ENCODE peak calls at places on chromosome 15, in eight cellular contexts. B is neural progenitor cell, Z is GM23338, H is astrocyte, A is DND-41, F is fibroblast of lung, V is H9, S is hepatocyte. N is an unnamed sample. For H3K79me2, the result is how much of the 10 kb centered on the place peaks cover.

GRCh38 chr15:70856177-70856883 is 2.4 kb upstream of the LARP6 start:
- DNase-seq in H (no peak), S (no peak), V (no peak), F (peak), Z (no peak), A (no peak), B (no peak), N (no peak)

GRCh38 chr15:26157081-26157480 is 294.0 kb upstream of the ATP10A start:
- DNase-seq in A (no peak), B (peak), S (no peak), Z (no peak), F (no peak), V (no peak), H (no peak), N (no peak)

GRCh38 chr15:34347951-34348638 is 5.0 kb downstream of the NUTM1 start:
- DNase-seq in S (no peak), Z (no peak), F (no peak), A (no peak), H (no peak), B (no peak), V (no peak), N (no peak)

GRCh38 chr15:58474741-58475323 is 43.0 kb downstream of the LIPC start:
- DNase-seq in H (no peak), S (no peak), V (no peak), Z (no peak), F (no peak), B (no peak), A (peak), N (no peak)

GRCh38 chr15:89799011-89799924 is 15.4 kb downstream of the ANPEP start:
- DNase-seq in F (no peak), H (no peak), Z (no peak), A (no peak), B (no peak), S (no peak), V (no peak), N (no peak)

GRCh38 chr15:68330911-68331310 is 53.4 kb downstream of the FEM1B start:
- DNase-seq in S (no peak), B (peak), H (peak), A (no peak), Z (no peak), V (no peak), F (no peak), N (no peak)

GRCh38 chr15:58748040-58748786 is 1.3 kb downstream of the ADAM10 start:
- DNase-seq in H (no peak), A (peak), V (no peak), B (no peak), S (peak), F (no peak), Z (no peak), N (peak)

GRCh38 chr15:83747050-83747717 is 93.3 kb downstream of the ADAMTSL3 start:
- DNase-seq in F (peak), B (peak), Z (peak), S (peak), V (peak), A (no peak), H (peak), N (peak)

GRCh38 chr15:63191895-63192603 is 2.6 kb downstream of the RAB8B start:
- DNase-seq in S (no peak), F (no peak), Z (no peak), B (no peak), V (no peak), H (no peak), A (peak), N (no peak)

GRCh38 chr15:90871716-90872480 is 3.5 kb downstream of the FURIN start:
- DNase-seq in V (peak), Z (peak), F (no peak), S (peak), A (no peak), B (peak), H (no peak), N (no peak)

GRCh38 chr15:83295417-83295816 is 11.0 kb upstream of the BNC1 start:
- DNase-seq in H (no peak), B (no peak), Z (no peak), S (no peak), A (no peak), F (no peak), V (no peak), N (no peak)

GRCh38 chr15:51935466-51936118 is 36.0 kb downstream of the LEO1 start:
- DNase-seq in B (no peak), Z (no peak), A (no peak), H (no peak), S (no peak), F (no peak), V (no peak), N (no peak)

GRCh38 chr15:70835826-70836225 is 18.1 kb downstream of the LARP6 start:
- DNase-seq in S (no peak), V (no peak), H (no peak), A (no peak), B (no peak), Z (no peak), F (no peak), N (no peak)

GRCh38 chr15:79399591-79399990 is 32.5 kb upstream of the MINAR1 start:
- DNase-seq in F (no peak), A (no peak), H (no peak), S (no peak), Z (no peak), V (no peak), B (no peak), N (no peak)

GRCh38 chr15:60390931-60391501 is 6.8 kb downstream of the ANXA2 start:
- DNase-seq in B (peak), Z (peak), S (peak), V (peak), A (no peak), H (peak), F (peak), N (peak)

GRCh38 chr15:44537728-44538240 is 837 bp downstream of the EIF3J start:
- DNase-seq in Z (peak), V (no peak), A (no peak), F (peak), B (no peak), H (peak), S (peak), N (no peak)

GRCh38 chr15:61118885-61119284 is 110.2 kb downstream of the RORA start:
- DNase-seq in V (peak), H (no peak), Z (peak), B (peak), F (no peak), A (no peak), S (no peak), N (no peak)

GRCh38 chr15:79994651-79995050 is 23.7 kb upstream of the BCL2A1 start:
- DNase-seq in Z (no peak), F (no peak), S (no peak), A (no peak), V (no peak), B (no peak), H (peak), N (peak)

GRCh38 chr15:75674366-75674765 is 26.7 kb downstream of the SNX33 start:
- DNase-seq in B (no peak), V (no peak), A (no peak), F (no peak), S (no peak), H (no peak), Z (no peak), N (no peak)

GRCh38 chr15:70430029-70430428 is 332.3 kb upstream of the TLE3 start:
- DNase-seq in A (no peak), Z (no peak), F (peak), V (no peak), B (no peak), S (peak), H (peak), N (peak)

GRCh38 chr15:44536298-44536961 is 517 bp upstream of the EIF3J start:
- DNase-seq in V (peak), S (peak), Z (peak), A (no peak), B (peak), F (no peak), H (peak), N (peak)

GRCh38 chr15:61130945-61131597 is 98.0 kb downstream of the RORA start:
- DNase-seq in B (no peak), Z (no peak), V (no peak), A (no peak), S (no peak), F (no peak), H (no peak), N (no peak)

GRCh38 chr15:89673162-89673506 is 6.0 kb downstream of the PLIN1 start:
- DNase-seq in B (peak), S (no peak), H (no peak), V (peak), Z (peak), F (no peak), A (peak), N (no peak)

GRCh38 chr15:41332788-41333527 is at the start of gene NUSAP1:
- DNase-seq in H (no peak), V (no peak), B (no peak), S (peak), F (no peak), Z (no peak), A (no peak), N (no peak)

GRCh38 chr15:79987569-79987955 is 16.6 kb upstream of the BCL2A1 start:
- DNase-seq in B (no peak), V (no peak), S (peak), Z (no peak), H (no peak), A (no peak), F (no peak), N (no peak)

GRCh38 chr15:60362318-60363023 is 35.3 kb downstream of the ANXA2 start:
- DNase-seq in B (no peak), S (no peak), A (no peak), H (peak), Z (no peak), F (peak), V (no peak), N (peak)

GRCh38 chr15:79505956-79506355 is 73.8 kb downstream of the MINAR1 start:
- DNase-seq in S (no peak), V (no peak), B (no peak), F (no peak), A (no peak), H (no peak), Z (peak), N (no peak)

GRCh38 chr15:85582719-85583089 is 202.3 kb downstream of the AKAP13 start:
- DNase-seq in Z (no peak), V (no peak), F (peak), A (peak), H (peak), S (peak), B (no peak), N (no peak)

GRCh38 chr15:101458158-101458895 is 31.2 kb downstream of the PCSK6 start:
- DNase-seq in B (no peak), A (no peak), V (no peak), S (no peak), Z (no peak), H (no peak), F (no peak), N (no peak)
- H3K79me2 ChIP-seq in B (under half), A (under half), V (under half), S (under half), Z (under half), H (under half), F (under half), N (under half)

DNA sequence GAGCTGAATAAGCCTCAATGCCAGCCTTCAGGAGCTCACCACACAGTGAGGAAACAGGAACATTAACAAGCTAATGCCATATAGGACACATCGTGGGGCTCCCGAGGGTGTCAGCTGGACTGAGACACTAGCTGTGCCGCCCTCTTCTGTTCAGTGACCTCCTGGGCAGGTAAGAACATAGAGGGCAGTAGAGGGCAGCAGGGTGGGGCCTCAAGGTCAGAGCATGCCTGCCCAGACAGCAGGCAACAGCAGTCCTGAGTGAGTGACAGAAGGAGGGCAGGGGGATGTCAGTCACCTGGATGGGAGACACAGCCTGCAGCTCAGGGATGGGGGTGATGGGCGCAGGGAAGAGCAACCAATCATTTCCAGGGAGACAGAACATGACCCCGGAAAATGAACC is 15.5 kb downstream of the NTRK3 start:
- DNase-seq in S (no peak), F (no peak), Z (peak), V (peak), H (no peak), A (no peak), B (no peak), N (no peak)
- H3K79me2 ChIP-seq in S (under half), F (under half), Z (under half), V (under half), H (under half), A (under half), B (under half), N (under half)

GRCh38 chr15:69390575-69390974 is 23.6 kb upstream of the KIF23 start:
- DNase-seq in H (peak), V (no peak), A (no peak), F (peak), S (no peak), Z (no peak), B (no peak), N (peak)
- H3K79me2 ChIP-seq in H (under half), V (under half), A (under half), F (under half), S (under half), Z (under half), B (under half), N (under half)

GRCh38 chr15:56963126-56963525 is 44.7 kb downstream of the TCF12 start:
- DNase-seq in Z (no peak), B (no peak), V (no peak), A (no peak), H (no peak), S (no peak), F (peak), N (no peak)

GRCh38 chr15:56960116-56960515 is 41.7 kb downstream of the TCF12 start:
- DNase-seq in V (no peak), A (no peak), Z (no peak), H (no peak), B (no peak), S (no peak), F (no peak), N (no peak)

GRCh38 chr15:56965614-56966013 is 47.2 kb downstream of the TCF12 start:
- DNase-seq in F (no peak), A (no peak), H (no peak), B (no peak), S (no peak), V (no peak), Z (no peak), N (no peak)

GRCh38 chr15:56964182-56964581 is 45.7 kb downstream of the TCF12 start:
- DNase-seq in S (no peak), V (no peak), A (no peak), Z (no peak), B (no peak), H (peak), F (peak), N (peak)

DNA sequence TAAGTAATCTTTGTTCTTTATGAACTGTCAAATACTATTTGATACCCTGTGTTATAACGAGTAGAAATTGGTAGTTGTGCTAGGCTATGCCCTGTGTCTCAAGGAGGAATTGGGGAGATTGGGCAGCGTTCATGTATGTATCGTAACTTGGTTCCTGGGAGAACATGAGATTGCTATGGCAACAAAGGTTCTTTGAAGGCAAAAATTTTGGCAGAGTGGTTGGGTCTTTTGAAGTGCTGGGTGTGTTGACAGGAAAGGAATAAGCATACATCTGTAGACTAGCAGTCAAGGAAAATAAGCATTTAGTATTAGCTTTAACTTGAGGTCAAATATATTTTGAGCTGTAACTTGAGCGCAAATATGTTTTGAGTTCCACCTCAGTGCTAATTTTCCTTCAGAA is 45.3 kb downstream of the TCF12 start:
- DNase-seq in H (no peak), A (peak), S (no peak), B (no peak), F (peak), Z (peak), V (no peak), N (no peak)
- H3K79me2 ChIP-seq in H (half or more), A (half or more), S (half or more), B (half or more), F (under half), Z (half or more), V (under half), N (half or more)

GRCh38 chr15:98853593-98854420 is 153.8 kb downstream of the PGPEP1L start:
- DNase-seq in V (no peak), F (peak), S (peak), A (no peak), Z (peak), B (peak), H (no peak), N (peak)

GRCh38 chr15:98855067-98855814 is 152.4 kb downstream of the PGPEP1L start:
- DNase-seq in Z (no peak), V (no peak), S (no peak), B (no peak), F (no peak), H (no peak), A (no peak), N (no peak)

GRCh38 chr15:98855815-98856539 is 151.6 kb downstream of the PGPEP1L start:
- DNase-seq in V (no peak), H (no peak), F (no peak), B (peak), A (no peak), Z (no peak), S (no peak), N (no peak)

GRCh38 chr15:98853161-98853560 is 154.4 kb downstream of the PGPEP1L start:
- DNase-seq in V (peak), Z (peak), B (peak), F (peak), H (peak), A (peak), S (peak), N (peak)

GRCh38 chr15:98854496-98854895 is 153.1 kb downstream of the PGPEP1L start:
- DNase-seq in A (no peak), S (no peak), B (no peak), Z (no peak), F (no peak), V (no peak), H (no peak), N (no peak)
- H3K79me2 ChIP-seq in A (half or more), S (half or more), B (half or more), Z (half or more), F (under half), V (under half), H (half or more), N (half or more)